ENCODE peak calls at places on chromosome 14, in four cellular contexts. Y is anterior cingulate cortex, V is Right ventricle myocardium superior, B is dorsolateral prefrontal cortex. T is an unnamed sample.

GRCh38 chr14:50790568-50790967 is 40.4 kb downstream of the NIN start:
- DNase-seq in Y (no peak), V (no peak), B (no peak), T (no peak)

GRCh38 chr14:23025181-23025788 is 9.4 kb downstream of the PSMB5 start:
- DNase-seq in Y (no peak), V (no peak), B (no peak), T (no peak)

GRCh38 chr14:60648934-60649814 is at the start of gene SIX1:
- DNase-seq in Y (peak), V (peak), B (peak), T (no peak)

GRCh38 chr14:72708708-72709475 is 185.0 kb downstream of the DPF3 start:
- DNase-seq in Y (peak), V (no peak), B (no peak), T (no peak)

GRCh38 chr14:51035611-51036192 is 59.2 kb downstream of the TRIM9 start:
- DNase-seq in Y (no peak), V (no peak), B (no peak), T (no peak)

GRCh38 chr14:69559581-69560011 is 15.1 kb downstream of the CCDC177 start:
- DNase-seq in Y (peak), V (no peak), B (peak), T (no peak)

GRCh38 chr14:30440986-30441385 is 118.0 kb upstream of the G2E3 start:
- DNase-seq in Y (no peak), V (no peak), B (no peak), T (no peak)

GRCh38 chr14:53929871-53930685 is 26.5 kb downstream of the BMP4 start:
- DNase-seq in Y (no peak), V (no peak), B (peak), T (no peak)

GRCh38 chr14:68427550-68427890 is 365.3 kb downstream of the ZFP36L1 start:
- DNase-seq in Y (no peak), V (no peak), B (no peak), T (no peak)

GRCh38 chr14:74881425-74882102 is at the start of gene DLST:
- DNase-seq in Y (peak), V (peak), B (peak), T (peak)

GRCh38 chr14:32004300-32004699 is 72.8 kb upstream of the ARHGAP5 start:
- DNase-seq in Y (no peak), V (no peak), B (no peak), T (no peak)

GRCh38 chr14:55313480-55313879 is 42.3 kb downstream of the FBXO34 start:
- DNase-seq in Y (no peak), V (no peak), B (no peak), T (no peak)

GRCh38 chr14:91890291-91890749 is 23.0 kb upstream of the TC2N start:
- DNase-seq in Y (peak), V (no peak), B (no peak), T (no peak)

GRCh38 chr14:61619494-61619893 is 75.8 kb upstream of the HIF1A start:
- DNase-seq in Y (no peak), V (no peak), B (no peak), T (no peak)

GRCh38 chr14:32657081-32657480 is 281.6 kb upstream of the NPAS3 start:
- DNase-seq in Y (peak), V (no peak), B (peak), T (no peak)

GRCh38 chr14:33842299-33842698 is 108.6 kb downstream of the EGLN3 start:
- DNase-seq in Y (no peak), V (no peak), B (no peak), T (no peak)

GRCh38 chr14:99569725-99570541 is 34.1 kb downstream of the CCDC85C start:
- DNase-seq in Y (no peak), V (no peak), B (no peak), T (no peak)

GRCh38 chr14:89214221-89214965 is 202.6 kb downstream of the FOXN3 start:
- DNase-seq in Y (peak), V (peak), B (peak), T (no peak)

GRCh38 chr14:24057867-24058259 is 6.1 kb downstream of the CARMIL3 start:
- DNase-seq in Y (no peak), V (no peak), B (no peak), T (peak)

GRCh38 chr14:65352964-65353530 is 59.5 kb upstream of the FUT8 start:
- DNase-seq in Y (no peak), V (no peak), B (no peak), T (no peak)

T was measured in GM12892.